ENCODE peak calls at places on chromosome 1, in seven cellular contexts. X is ELR; A is stimulated activated CD8-positive, alpha-beta memory T cell treated with anti-CD3 and anti-CD28 coated beads, Interleukin-2, amount 100 ng/mL, for 48 hours; Y is kidney glomerular epithelial cell; I is activated CD4-positive, alpha-beta T cell treated with anti-CD3 and anti-CD28 coated beads, Interleukin-2, amount 50 U/mL, for 1 hour; V is left colon; P is A549. F is an unnamed sample.

GRCh38 chr1:222413436-222413835 is 134.5 kb downstream of the HHIPL2 start:
- DNase-seq in A (no peak), Y (no peak), P (no peak), V (no peak), X (peak), I (no peak), F (no peak)

GRCh38 chr1:68372487-68372886 is 77.3 kb downstream of the RPE65 start:
- DNase-seq in Y (no peak), P (no peak), X (no peak), A (no peak), V (no peak), I (no peak), F (no peak)

GRCh38 chr1:52550447-52550846 is 2.4 kb downstream of the TUT4 start:
- DNase-seq in X (no peak), A (no peak), Y (no peak), V (peak), P (no peak), I (peak), F (no peak)

GRCh38 chr1:38741341-38741740 is 118.2 kb downstream of the RRAGC start:
- DNase-seq in V (no peak), P (no peak), A (no peak), I (no peak), Y (no peak), X (no peak), F (no peak)

GRCh38 chr1:29876902-29877301 is 640.6 kb downstream of the PTPRU start:
- DNase-seq in X (no peak), A (no peak), I (no peak), P (no peak), Y (no peak), V (no peak), F (no peak)

GRCh38 chr1:214014730-214015129 is 27.0 kb downstream of the PROX1 start:
- DNase-seq in Y (no peak), X (no peak), V (no peak), A (no peak), P (no peak), I (no peak), F (no peak)

GRCh38 chr1:173002891-173003582 is 47.7 kb downstream of the TNFSF18 start:
- DNase-seq in Y (peak), A (no peak), V (no peak), P (peak), I (no peak), X (peak), F (no peak)

GRCh38 chr1:54410359-54410758 is 4.2 kb upstream of the SSBP3 start:
- DNase-seq in A (no peak), X (no peak), V (no peak), P (no peak), I (no peak), Y (no peak), F (no peak)

GRCh38 chr1:177368255-177368654 is 197.5 kb downstream of the BRINP2 start:
- DNase-seq in A (no peak), V (no peak), P (no peak), I (no peak), Y (no peak), X (peak), F (no peak)

GRCh38 chr1:207888647-207889046 is 22.3 kb downstream of the CD34 start:
- DNase-seq in V (no peak), Y (no peak), P (no peak), I (no peak), X (peak), A (no peak), F (no peak)

GRCh38 chr1:240285541-240285940 is 193.9 kb downstream of the FMN2 start:
- DNase-seq in I (no peak), A (no peak), Y (no peak), X (peak), V (no peak), P (no peak), F (no peak)

GRCh38 chr1:212968385-212968863 is 18.1 kb downstream of the VASH2 start:
- DNase-seq in Y (no peak), X (no peak), P (no peak), A (no peak), I (no peak), V (no peak), F (no peak)

GRCh38 chr1:215529571-215529970 is 37.5 kb upstream of the KCTD3 start:
- DNase-seq in Y (peak), A (no peak), V (no peak), I (no peak), P (no peak), X (no peak), F (no peak)

GRCh38 chr1:8746554-8746953 is 70.9 kb downstream of the RERE start:
- DNase-seq in I (no peak), X (peak), V (no peak), P (no peak), Y (no peak), A (no peak), F (no peak)

GRCh38 chr1:208433086-208433485 is 188.9 kb upstream of the PLXNA2 start:
- DNase-seq in P (no peak), V (no peak), A (no peak), Y (no peak), I (no peak), X (peak), F (no peak)

GRCh38 chr1:63935148-63935547 is 161.3 kb downstream of the ROR1 start:
- DNase-seq in P (peak), I (no peak), V (no peak), X (peak), Y (peak), A (no peak), F (no peak)

GRCh38 chr1:33097137-33097611 is 16.2 kb downstream of the AZIN2 start:
- DNase-seq in X (peak), P (no peak), A (no peak), I (no peak), Y (no peak), V (no peak), F (no peak)

GRCh38 chr1:174761257-174761760 is 238.4 kb upstream of the CACYBP start:
- DNase-seq in I (no peak), Y (no peak), V (no peak), P (no peak), A (no peak), X (no peak), F (no peak)

GRCh38 chr1:211529011-211529410 is 37.0 kb upstream of the RD3 start:
- DNase-seq in I (no peak), Y (no peak), P (no peak), V (no peak), A (no peak), X (no peak), F (no peak)

GRCh38 chr1:205452906-205453305 is 2.9 kb downstream of the BLACAT1 start:
- DNase-seq in Y (no peak), P (no peak), I (no peak), X (no peak), A (no peak), V (no peak), F (no peak)

GRCh38 chr1:152442291-152442690 is 28.2 kb upstream of the CRNN start:
- DNase-seq in Y (no peak), I (no peak), X (no peak), P (no peak), V (no peak), A (no peak), F (no peak)

GRCh38 chr1:41340655-41341364 is 20.4 kb upstream of the FOXO6 start:
- DNase-seq in Y (no peak), I (no peak), V (no peak), P (no peak), X (peak), A (no peak), F (no peak)

GRCh38 chr1:56378376-56379070 is 200.8 kb downstream of the PLPP3 start:
- DNase-seq in P (no peak), V (no peak), X (no peak), A (no peak), I (no peak), Y (no peak), F (no peak)

GRCh38 chr1:160797861-160798273 is 1.9 kb downstream of the LY9 start:
- DNase-seq in P (no peak), A (peak), Y (no peak), I (peak), X (no peak), V (no peak), F (no peak)

GRCh38 chr1:111332190-111332589 is 41.5 kb downstream of the CHIA start:
- DNase-seq in A (no peak), Y (no peak), I (no peak), V (no peak), X (no peak), P (no peak), F (no peak)

GRCh38 chr1:193592325-193592724 is 405.9 kb upstream of the B3GALT2 start:
- DNase-seq in I (no peak), V (no peak), P (no peak), Y (no peak), A (no peak), X (no peak), F (no peak)

GRCh38 chr1:43232071-43232470 is 37.7 kb upstream of the TMEM125 start:
- DNase-seq in P (peak), Y (peak), A (no peak), X (peak), V (no peak), I (no peak), F (peak)

GRCh38 chr1:4506591-4506990 is 147.8 kb upstream of the AJAP1 start:
- DNase-seq in Y (no peak), V (no peak), X (no peak), A (no peak), I (no peak), P (no peak), F (no peak)

GRCh38 chr1:190172636-190173410 is 304.8 kb downstream of the BRINP3 start:
- DNase-seq in P (no peak), I (no peak), X (peak), A (no peak), Y (no peak), V (no peak), F (no peak)

GRCh38 chr1:235831148-235831547 is 35.6 kb downstream of the LYST start:
- DNase-seq in X (peak), P (peak), I (no peak), V (no peak), Y (peak), A (peak), F (no peak)

GRCh38 chr1:11147371-11147770 is 41.8 kb upstream of the ANGPTL7 start:
- DNase-seq in V (no peak), X (peak), P (no peak), Y (no peak), I (no peak), A (no peak), F (peak)

GRCh38 chr1:52598729-52599128 is 3.4 kb upstream of the GPX7 start:
- DNase-seq in A (no peak), P (no peak), V (no peak), X (no peak), I (no peak), Y (no peak), F (no peak)

GRCh38 chr1:168722964-168723363 is 6.0 kb downstream of the DPT start:
- DNase-seq in X (no peak), P (no peak), A (no peak), I (no peak), V (no peak), Y (no peak), F (no peak)

GRCh38 chr1:39212499-39212898 is 8.0 kb downstream of the MACF1 start:
- DNase-seq in X (no peak), I (no peak), A (no peak), V (no peak), P (no peak), Y (no peak), F (no peak)

GRCh38 chr1:56297948-56298347 is 281.4 kb downstream of the PLPP3 start:
- DNase-seq in V (no peak), I (no peak), X (no peak), A (no peak), Y (no peak), P (peak), F (no peak)

GRCh38 chr1:217364220-217364619 is 266.7 kb downstream of the GPATCH2 start:
- DNase-seq in I (no peak), P (no peak), V (no peak), A (no peak), Y (no peak), X (no peak), F (no peak)

GRCh38 chr1:104463126-104463697 is 713.5 kb downstream of the AMY1C start:
- DNase-seq in P (no peak), A (no peak), Y (no peak), I (no peak), V (no peak), X (no peak), F (peak)

GRCh38 chr1:4174291-4175200 is 274.5 kb upstream of the C1orf174 start:
- DNase-seq in I (no peak), V (no peak), P (no peak), A (no peak), X (no peak), Y (no peak), F (no peak)